ENCODE peak calls at places on chromosomes 6 and 20, in six cellular contexts. Q, X, H, B, S and N are unnamed samples.

GRCh38 chr20:50336631-50337030 is 146.0 kb downstream of the CEBPB start:
- DNase-seq in B (no peak), S (no peak), X (no peak), H (no peak), Q (peak; percentile 85), N (no peak)

GRCh38 chr6:3841066-3841454 is 8.1 kb upstream of the FAM50B start:
- DNase-seq in H (no peak), S (no peak), X (no peak), B (no peak), Q (peak; percentile 68), N (no peak)

GRCh38 chr6:221531-222349 is 70.5 kb upstream of the DUSP22 start:
- DNase-seq in X (no peak), Q (no peak), H (no peak), B (no peak), S (peak; percentile 11), N (no peak)

GRCh38 chr6:87753131-87753685 is 51.2 kb upstream of the AKIRIN2 start:
- DNase-seq in B (no peak), Q (peak; percentile 21), H (no peak), X (no peak), S (no peak), N (no peak)

GRCh38 chr20:3161316-3162079 is 1.8 kb upstream of the FASTKD5 start:
- DNase-seq in H (no peak), Q (no peak), X (no peak), S (no peak), B (no peak), N (no peak)

GRCh38 chr20:48736636-48737035 is 91.2 kb downstream of the PREX1 start:
- DNase-seq in Q (no peak), X (no peak), H (no peak), S (no peak), B (no peak), N (no peak)

GRCh38 chr20:2086177-2086979 is 15.2 kb upstream of the STK35 start:
- DNase-seq in Q (peak; percentile 62), H (no peak), S (no peak), B (no peak), X (no peak), N (no peak)

GRCh38 chr6:33621396-33622388 is 570 bp downstream of the ITPR3 start:
- DNase-seq in H (peak; percentile 51), Q (peak; percentile 56), S (peak; percentile 65), X (no peak), B (no peak), N (peak; percentile 58)

GRCh38 chr20:43459022-43459942 is 1.6 kb downstream of the SRSF6 start:
- DNase-seq in S (no peak), B (no peak), H (no peak), Q (peak; percentile 38), X (no peak), N (no peak)

GRCh38 chr20:41369673-41370072 is 3.1 kb upstream of the EMILIN3 start:
- DNase-seq in X (no peak), S (no peak), B (no peak), H (no peak), Q (no peak), N (no peak)

GRCh38 chr6:110573537-110573936 is 97.1 kb upstream of the SLC22A16 start:
- DNase-seq in Q (no peak), S (no peak), H (no peak), X (no peak), B (no peak), N (no peak)

DNA sequence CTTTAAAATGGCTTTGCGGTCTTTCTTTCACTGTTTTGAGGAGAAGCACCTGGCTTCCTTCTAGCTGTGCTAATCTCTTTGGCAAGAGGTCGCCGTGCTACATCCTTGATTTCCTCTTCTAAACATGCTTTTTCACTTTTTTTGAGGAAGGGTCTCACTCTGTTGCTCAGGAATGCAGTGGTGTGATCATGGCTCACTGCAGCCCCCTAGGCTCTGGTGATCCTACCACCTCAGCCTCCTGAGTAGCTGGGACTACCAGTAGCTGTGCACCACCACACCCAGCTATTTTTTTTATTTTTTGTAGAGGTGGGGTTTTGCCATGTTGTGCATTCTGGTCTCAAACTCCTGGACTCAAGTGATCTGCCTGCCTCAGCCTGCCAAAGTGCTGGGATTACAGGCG is 40.5 kb downstream of the RSPH3 start:
- DNase-seq in S (no peak), X (no peak), Q (no peak), B (no peak), H (no peak), N (no peak)
- H3K27ac ChIP-seq in S (no peak overlapping the region), X (no peak overlapping the region), Q (no peak overlapping the region), B (no peak overlapping the region), H (no peak overlapping the region), N (no peak overlapping the region)

GRCh38 chr6:134176283-134176975 is 124.0 kb upstream of the SLC2A12 start:
- DNase-seq in H (peak; percentile 74), S (no peak), Q (peak; percentile 76), X (no peak), B (peak; percentile 56), N (peak; percentile 59)

GRCh38 chr6:134175532-134176282 is 123.3 kb upstream of the SLC2A12 start:
- DNase-seq in H (peak; percentile 82), Q (peak; percentile 90), S (no peak), B (peak; percentile 69), X (peak; percentile 29), N (peak; percentile 80)

GRCh38 chr6:134178230-134179044 is 126.0 kb upstream of the SLC2A12 start:
- DNase-seq in Q (peak; percentile 97), S (peak; percentile 58), B (peak; percentile 91), X (peak; percentile 92), H (peak; percentile 66), N (peak; percentile 45)

GRCh38 chr6:134177236-134177635 is 124.8 kb upstream of the SLC2A12 start:
- DNase-seq in S (no peak), X (no peak), B (no peak), H (no peak), Q (no peak), N (no peak)

DNA sequence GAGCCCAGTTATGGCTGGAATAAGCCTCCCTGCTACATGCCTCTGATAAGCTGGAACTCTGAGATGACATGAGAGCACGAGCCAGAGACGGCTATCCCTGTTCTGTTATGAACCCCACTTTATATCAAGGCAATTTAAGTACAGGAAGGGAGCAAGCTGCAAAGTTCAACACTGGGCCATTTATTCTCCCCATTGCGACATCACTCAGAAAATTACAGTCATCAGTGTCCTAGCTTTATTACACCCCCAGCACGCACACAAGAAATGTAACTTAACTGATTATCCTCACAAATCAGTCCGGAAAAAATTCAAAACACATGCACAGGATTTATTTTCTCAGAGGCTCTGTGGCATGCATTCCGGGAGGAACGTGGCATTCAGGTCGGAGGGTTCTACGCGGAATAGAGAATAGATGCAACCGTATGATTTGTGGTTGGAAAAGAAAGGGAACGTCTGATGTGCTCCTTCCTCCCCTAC is 125.4 kb upstream of the SLC2A12 start:
- DNase-seq in Q (peak; percentile 79), H (no peak), B (no peak), S (no peak), X (no peak), N (no peak)
- H3K4me1 ChIP-seq in Q (peaks cover 14% of the 10 kb centered on the region), H (peaks cover 15% of the 10 kb centered on the region), B (peaks cover 5% of the 10 kb centered on the region), S (peaks cover 30% of the 10 kb centered on the region), X (peaks cover 21% of the 10 kb centered on the region), N (peaks cover 15% of the 10 kb centered on the region)

GRCh38 chr6:28089054-28089453 is 8.7 kb downstream of the ZNF165 start:
- DNase-seq in H (no peak), X (no peak), B (no peak), S (no peak), Q (no peak), N (no peak)

DNA sequence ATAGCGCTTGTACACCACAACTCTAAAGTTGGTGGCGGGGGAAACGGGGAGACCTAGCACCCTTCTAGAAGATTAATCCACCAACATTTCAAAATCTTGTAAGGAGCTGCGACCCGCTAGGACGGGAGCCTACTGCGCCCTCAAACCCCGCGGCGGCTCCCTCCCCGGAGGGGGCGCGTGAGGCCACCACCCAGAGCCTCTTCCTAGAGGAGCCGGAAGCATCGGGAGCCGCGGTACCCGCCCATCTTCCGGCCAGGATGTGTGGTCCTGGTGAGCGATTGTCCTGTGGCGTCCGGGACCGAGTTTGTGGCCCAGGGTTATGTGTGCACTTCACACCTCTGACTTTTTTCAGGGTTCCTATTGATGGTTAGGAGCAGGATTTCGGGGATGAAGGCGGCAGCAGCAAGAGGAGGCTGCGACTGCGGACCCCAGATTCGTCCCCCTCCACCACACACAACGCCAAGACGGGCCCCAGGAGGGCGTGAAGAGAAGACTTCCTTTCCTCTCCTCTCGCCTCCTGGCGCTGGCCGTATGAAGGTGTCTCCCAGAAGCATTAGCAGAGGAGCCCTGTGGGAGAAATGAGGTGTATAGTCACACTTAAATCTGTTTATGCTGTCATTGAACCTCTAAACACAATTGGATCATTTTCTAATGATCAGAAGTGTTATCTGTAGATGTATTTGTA is 10.7 kb downstream of the ZNF165 start:
- DNase-seq in S (no peak), B (no peak), Q (peak; percentile 48), H (peak; percentile 21), X (no peak), N (no peak)
- H3K4me3 ChIP-seq in S (no peak overlapping the region), B (no peak overlapping the region), Q (peak overlapping the region; percentile 70), H (peak overlapping the region; percentile 37), X (no peak overlapping the region), N (no peak overlapping the region)

DNA sequence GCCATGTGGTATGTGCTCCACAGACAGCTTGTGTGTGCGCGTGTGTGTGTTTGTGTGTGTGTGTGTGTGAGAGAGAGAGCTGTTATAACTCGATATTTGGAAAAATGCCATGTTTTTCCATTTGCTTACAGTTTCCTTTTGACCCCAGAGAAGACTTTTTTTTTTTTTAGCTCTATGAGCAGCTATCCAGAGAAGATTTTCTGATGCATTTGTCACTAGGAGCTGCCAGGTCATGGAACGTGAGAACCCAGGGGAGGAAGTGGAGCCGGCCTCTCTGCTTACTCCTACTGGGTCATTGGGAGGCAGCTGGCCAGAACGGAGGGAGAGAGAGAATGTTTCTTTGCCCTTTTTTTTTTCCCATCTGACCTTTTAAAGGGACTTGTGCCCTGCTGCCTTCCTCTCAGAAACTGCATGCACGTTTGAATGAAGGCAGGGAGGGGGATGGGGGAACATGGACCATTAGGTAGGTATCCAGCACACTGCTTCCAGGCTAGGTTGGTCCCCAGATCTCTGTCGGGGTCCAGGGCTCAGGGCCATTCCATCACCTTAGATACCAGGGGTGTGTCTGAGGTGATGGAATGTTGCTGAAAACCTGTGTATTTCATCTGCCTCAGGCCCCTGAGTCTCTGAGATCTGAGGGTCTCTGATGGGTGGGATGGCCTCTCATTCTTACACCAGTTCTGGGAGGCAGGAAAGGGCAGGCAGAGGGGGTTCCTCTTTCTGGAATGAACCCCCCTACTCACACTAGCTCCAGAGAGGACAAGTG is 11.2 kb upstream of the MRPS18A start:
- DNase-seq in X (no peak), H (peak; percentile 76), Q (peak; percentile 55), B (peak; percentile 33), S (no peak), N (no peak)
- H3K27ac ChIP-seq in X (no peak overlapping the region), H (peak overlapping the region; percentile 65), Q (no peak overlapping the region), B (no peak overlapping the region), S (no peak overlapping the region), N (peak overlapping the region; percentile 64)

DNA sequence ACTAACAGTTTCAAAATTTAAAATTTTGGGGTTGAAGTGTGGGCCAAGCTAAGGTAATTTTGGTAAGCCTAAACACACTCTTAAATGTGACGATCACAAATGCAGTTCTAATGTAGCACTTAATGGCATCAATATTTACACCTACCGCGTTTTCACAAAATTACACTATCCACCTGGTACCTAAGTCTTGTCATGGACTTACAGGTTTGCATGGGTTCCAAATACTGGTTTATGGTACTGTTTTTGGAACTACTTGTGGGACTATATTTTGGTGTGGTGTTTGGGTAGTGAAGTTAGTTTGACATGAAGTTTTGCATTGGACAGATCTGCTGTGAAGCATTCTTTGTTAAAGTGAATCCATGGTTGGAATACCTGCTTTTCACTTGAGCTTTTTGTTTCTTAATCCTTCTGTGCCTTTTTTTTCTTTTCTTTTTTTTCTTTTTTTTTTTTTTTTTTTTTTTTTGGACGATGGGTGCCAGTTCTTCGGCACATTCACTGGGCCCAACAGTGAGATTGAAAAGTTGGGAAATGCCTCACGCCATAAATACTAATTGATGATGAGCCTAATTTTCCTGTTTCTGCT is 6.5 kb downstream of the SRSF3 start:
- DNase-seq in Q (no peak), X (no peak), H (no peak), S (peak; percentile 43), B (no peak), N (no peak)
- H3K4me1 ChIP-seq in Q (peaks cover 79% of the 10 kb centered on the region), X (peaks cover 28% of the 10 kb centered on the region), H (peaks cover 83% of the 10 kb centered on the region), S (peaks cover 29% of the 10 kb centered on the region), B (peaks cover 33% of the 10 kb centered on the region), N (peaks cover 84% of the 10 kb centered on the region)